ENCODE peak calls at places on chromosome 11, in nine cellular contexts. F, B, D, Y, L, U, P, I and Z are unnamed samples.
A peak's percentile ranks its signal among the peaks of the same experiment; 100 is the strongest.

GRCh38 chr11:8693010-8693551 is 10.5 kb downstream of the RPL27A start:
- DNase-seq in F (no peak), B (no peak), D (no peak), Y (no peak), L (no peak), U (peak; percentile 2), P (no peak), I (no peak), Z (no peak)

GRCh38 chr11:119726585-119727522 is 2.1 kb downstream of the NECTIN1 start:
- DNase-seq in F (no peak), B (no peak), D (no peak), Y (no peak), L (no peak), U (no peak), P (no peak), I (no peak), Z (no peak)

GRCh38 chr11:75262436-75262835 is 21.9 kb downstream of the TPBGL start:
- DNase-seq in F (no peak), B (no peak), D (no peak), Y (peak; percentile 7), L (no peak), U (no peak), P (peak; percentile 54), I (no peak), Z (no peak)

GRCh38 chr11:86698634-86699033 is 26.2 kb upstream of the ME3 start:
- DNase-seq in F (no peak), B (no peak), D (no peak), Y (no peak), L (no peak), U (no peak), P (no peak), I (no peak), Z (no peak)

GRCh38 chr11:42524534-42525227 is 787.1 kb upstream of the API5 start:
- DNase-seq in F (peak; percentile 48), B (peak; percentile 5), D (no peak), Y (peak; percentile 28), L (no peak), U (peak; percentile 13), P (no peak), I (no peak), Z (peak; percentile 71)

GRCh38 chr11:113363996-113364641 is 23.5 kb upstream of the ANKK1 start:
- DNase-seq in F (no peak), B (no peak), D (no peak), Y (no peak), L (no peak), U (no peak), P (peak; percentile 71), I (no peak), Z (no peak)

GRCh38 chr11:12090061-12090572 is 20.3 kb upstream of the MICAL2 start:
- DNase-seq in F (no peak), B (no peak), D (no peak), Y (no peak), L (no peak), U (no peak), P (peak; percentile 74), I (peak; percentile 54), Z (peak; percentile 74)

GRCh38 chr11:130858215-130858614 is 58.1 kb downstream of the SNX19 start:
- DNase-seq in F (peak; percentile 24), B (no peak), D (no peak), Y (no peak), L (no peak), U (no peak), P (no peak), I (peak; percentile 26), Z (peak; percentile 27)

DNA sequence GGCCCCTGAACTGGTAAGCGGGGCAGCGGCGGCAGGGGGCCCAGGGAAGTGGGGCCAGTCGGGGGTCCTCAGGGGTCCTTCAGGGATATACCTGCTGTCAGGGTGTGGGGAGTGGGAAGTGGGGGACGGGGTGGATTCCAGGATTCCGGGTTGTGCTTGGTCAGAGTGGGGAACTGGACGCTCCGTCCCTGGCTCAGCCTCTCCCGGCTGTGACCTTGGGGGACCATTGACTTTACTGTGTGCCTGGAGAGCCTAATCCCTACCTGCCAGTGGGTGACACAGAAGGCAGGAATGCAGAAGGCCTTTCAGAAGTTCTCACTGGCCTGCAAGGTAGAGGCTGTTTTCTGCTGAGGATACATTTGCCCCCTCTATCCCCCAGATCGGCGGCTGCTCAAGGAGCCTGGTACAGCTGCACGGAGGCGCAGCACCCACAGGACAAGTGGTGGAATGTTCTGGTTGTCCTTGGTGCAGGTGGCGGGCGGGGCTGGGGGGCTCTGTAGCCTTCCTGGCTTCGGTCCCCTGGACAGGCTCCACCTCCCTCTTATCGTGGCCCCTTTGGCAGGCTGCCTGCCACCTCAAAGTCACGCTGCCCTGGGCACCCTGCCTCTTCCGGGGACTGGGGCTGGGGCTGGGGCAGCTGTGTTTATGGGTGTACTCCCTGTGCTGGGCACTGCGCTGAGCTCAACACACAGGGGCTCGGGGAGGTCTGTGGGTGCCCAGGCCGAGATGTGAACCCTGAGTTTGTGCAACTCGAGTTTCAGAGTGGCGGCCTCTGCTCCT is 18.4 kb downstream of the KCNQ1 start:
- DNase-seq in F (no peak), B (no peak), D (peak; percentile 90), Y (peak; percentile 87), L (no peak), U (no peak), P (peak; percentile 54), I (peak; percentile 45), Z (no peak)
- TF ChIP-seq POLR2A in F (no peak), B (no peak), D (no peak), Y (no peak), L (no peak), U (no peak), P (no peak), I (no peak), Z (no peak)

DNA sequence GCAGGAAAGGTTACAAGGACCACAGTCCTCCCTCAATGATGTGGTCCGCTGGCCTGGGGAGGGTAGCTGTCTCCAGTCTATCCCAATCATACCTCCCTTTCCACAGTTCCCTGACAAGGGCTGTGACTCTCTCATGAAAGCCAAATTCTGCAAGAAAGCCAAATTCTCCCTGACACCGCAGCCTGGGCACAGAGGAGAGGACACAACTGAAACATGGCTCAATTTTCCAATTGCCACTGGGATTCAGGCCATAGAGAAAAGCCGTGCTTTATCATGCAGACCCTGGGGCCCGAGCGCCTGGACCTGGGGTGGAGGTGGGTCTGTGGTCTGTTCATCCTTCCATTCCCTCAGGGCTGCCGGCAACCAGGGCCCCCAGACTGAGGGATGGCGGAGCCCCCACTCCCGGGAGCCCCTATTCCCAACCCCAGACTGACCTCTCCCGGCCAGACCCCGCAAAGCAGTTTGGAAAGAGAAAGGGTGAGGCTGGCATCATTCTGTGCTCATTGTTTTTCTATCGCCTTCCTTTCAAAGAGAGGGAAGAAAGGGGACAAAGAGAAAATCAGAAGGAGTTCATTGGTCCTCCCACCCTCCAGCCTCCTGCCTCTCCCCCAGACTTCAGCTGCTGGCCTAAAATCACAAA is 239.5 kb downstream of the BUD13 start:
- DNase-seq in F (no peak), B (no peak), D (no peak), Y (no peak), L (no peak), U (no peak), P (peak; percentile 78), I (no peak), Z (no peak)
- TF ChIP-seq CTCF in F (no peak), B (no peak), D (no peak), Y (no peak), L (no peak), U (no peak), P (no peak), I (peak; percentile 5), Z (no peak)

GRCh38 chr11:65130631-65131416 is 3.5 kb downstream of the SYVN1 start:
- DNase-seq in F (no peak), B (no peak), D (peak; percentile 77), Y (no peak), L (no peak), U (peak; percentile 10), P (no peak), I (no peak), Z (peak; percentile 7)

GRCh38 chr11:65126624-65127274 is 4.6 kb downstream of the MRPL49 start:
- DNase-seq in F (no peak), B (no peak), D (no peak), Y (no peak), L (no peak), U (no peak), P (no peak), I (no peak), Z (peak; percentile 4)

GRCh38 chr11:65129649-65130441 is 4.5 kb downstream of the SYVN1 start:
- DNase-seq in F (no peak), B (no peak), D (peak; percentile 82), Y (no peak), L (no peak), U (no peak), P (no peak), I (no peak), Z (peak; percentile 4)

GRCh38 chr11:65127473-65128181 is 5.5 kb downstream of the MRPL49 start:
- DNase-seq in F (no peak), B (no peak), D (no peak), Y (no peak), L (no peak), U (no peak), P (no peak), I (no peak), Z (peak; percentile 3)

DNA sequence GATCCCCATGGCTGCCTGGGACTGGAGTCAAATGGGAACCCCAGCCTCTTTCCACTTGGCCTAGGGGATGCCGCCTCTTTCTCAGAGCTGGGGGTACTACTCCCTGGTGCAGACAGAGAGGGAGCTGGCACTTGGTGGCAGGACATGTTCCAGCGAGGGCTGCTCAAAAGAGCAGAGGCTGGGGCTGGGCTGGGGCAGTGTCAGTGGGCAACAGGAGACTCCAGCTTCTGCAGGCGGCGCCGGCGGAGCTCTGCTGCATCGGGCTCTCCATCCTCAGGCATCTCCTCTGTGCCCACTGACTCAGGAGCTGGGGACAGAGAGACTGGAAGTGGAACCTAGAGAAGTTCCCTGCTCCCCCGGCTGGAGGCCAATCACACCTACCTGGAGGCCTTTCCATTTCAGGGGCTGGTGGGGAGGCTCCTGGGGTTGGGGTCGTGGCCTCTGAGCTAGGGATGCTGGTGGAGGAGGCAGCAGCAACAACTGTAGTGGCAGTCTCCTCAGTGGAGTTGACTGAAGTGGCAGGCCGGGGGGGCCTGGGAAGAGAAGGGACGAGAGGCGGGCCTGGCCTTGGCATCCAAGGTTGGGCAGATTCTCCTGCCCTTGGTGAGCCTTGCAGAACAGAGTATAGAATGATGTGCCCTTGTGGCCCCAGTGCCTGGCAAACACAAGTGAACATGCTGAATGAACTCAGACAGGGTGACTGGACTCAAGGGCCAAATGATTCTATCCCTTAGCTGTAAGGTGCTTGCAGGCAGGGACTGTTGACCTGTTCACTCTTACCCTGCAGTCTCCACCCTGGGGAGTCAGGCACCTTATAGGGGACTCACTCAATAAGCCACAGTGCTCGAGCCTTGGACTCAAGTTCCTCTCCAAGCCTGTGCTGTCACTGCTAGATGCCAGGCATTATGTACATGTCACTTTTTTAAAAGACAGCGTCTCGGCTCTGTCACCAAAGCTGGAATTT is 5.9 kb downstream of the SYVN1 start:
- DNase-seq in F (no peak), B (no peak), D (peak; percentile 67), Y (no peak), L (no peak), U (no peak), P (no peak), I (no peak), Z (peak; percentile 15)
- TF ChIP-seq POLR2A in F (no peak), B (peak; percentile 13), D (no peak), Y (no peak), L (no peak), U (no peak), P (no peak), I (no peak), Z (no peak)

DNA sequence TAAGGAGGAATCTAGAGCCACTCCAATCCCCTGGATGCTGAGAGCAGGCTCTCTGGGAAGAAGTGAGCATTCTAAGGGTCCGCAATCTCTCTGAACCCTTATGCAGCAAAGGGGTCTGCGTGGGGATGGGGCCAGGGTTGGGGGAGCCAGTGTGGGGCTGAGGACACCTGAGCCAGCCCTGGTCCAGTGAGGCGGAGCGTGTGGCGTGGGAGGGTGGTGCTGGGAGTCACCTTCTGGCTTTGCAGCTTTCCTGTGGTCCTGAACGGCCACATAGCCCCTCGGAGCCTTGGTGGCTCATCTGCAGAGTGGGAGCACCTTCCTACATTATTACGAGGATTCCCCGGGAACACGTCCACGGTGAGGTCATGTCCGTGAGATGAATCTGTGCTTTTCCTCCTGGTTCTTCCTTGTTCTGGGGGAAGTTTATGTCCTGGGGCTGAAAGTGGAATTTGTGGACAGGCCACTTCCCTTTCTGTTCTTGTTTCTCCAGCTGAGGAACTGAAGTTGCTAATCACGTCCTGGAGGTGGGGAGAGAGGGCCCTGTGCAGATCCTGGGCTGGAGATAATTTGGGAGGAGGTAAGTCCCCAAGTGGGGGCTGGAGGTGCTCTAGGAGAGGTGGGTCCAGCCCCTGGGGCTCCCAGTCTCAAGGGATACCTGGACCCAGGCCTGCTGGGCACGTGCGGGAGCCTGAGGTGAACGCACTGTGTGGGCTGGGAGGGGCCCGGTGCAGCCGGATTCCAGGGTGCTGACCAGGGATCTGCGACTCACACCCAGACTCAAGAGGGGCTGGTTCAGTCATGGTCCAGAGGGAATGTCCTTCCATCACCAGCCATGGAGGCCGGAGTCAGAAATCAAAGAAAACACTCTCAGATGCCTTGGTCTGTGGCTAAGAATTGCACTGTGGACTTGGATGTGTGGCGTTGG is 6.1 kb downstream of the MRGPRE start:
- DNase-seq in F (no peak), B (no peak), D (no peak), Y (no peak), L (no peak), U (no peak), P (peak; percentile 72), I (no peak), Z (peak; percentile 61)
- TF ChIP-seq CTCF in F (no peak), B (no peak), D (no peak), Y (no peak), L (no peak), U (no peak), P (no peak), I (no peak), Z (no peak)